ENCODE peak calls at places on chromosomes 2 and 18, in eight cellular contexts. One of them, this sample, is unnamed.
A peak's percentile ranks its signal among the peaks of the same experiment; 100 is the strongest.

GRCh38 chr18:11909597-11910026 is 1.5 kb upstream of the MPPE1 start:
- DNase-seq in ACHN: no peak
- DNase-seq in NCI-H1105: no peak
- DNase-seq in activated CD8-positive, alpha-beta memory T cell treated with anti-CD3 and anti-CD28 coated beads, Interleukin-2, amount 10 ng/mL, durations not matched to agents 7 days and 5 days: no peak
- DNase-seq in HCT116: no peak
- DNase-seq in hypothalamus: no peak
- DNase-seq in stimulated activated CD8-positive, alpha-beta memory T cell treated with anti-CD3 and anti-CD28 coated beads, Interleukin-2, amount 100 ng/mL, for 48 hours: no peak
- DNase-seq in adrenal gland: no peak
- DNase-seq in this sample: no peak

GRCh38 chr2:105732096-105732495 is 12.6 kb upstream of the NCK2 start:
- DNase-seq in ACHN: no peak
- DNase-seq in NCI-H1105: no peak
- DNase-seq in activated CD8-positive, alpha-beta memory T cell treated with anti-CD3 and anti-CD28 coated beads, Interleukin-2, amount 10 ng/mL, durations not matched to agents 7 days and 5 days: no peak
- DNase-seq in HCT116: no peak
- DNase-seq in hypothalamus: no peak
- DNase-seq in stimulated activated CD8-positive, alpha-beta memory T cell treated with anti-CD3 and anti-CD28 coated beads, Interleukin-2, amount 100 ng/mL, for 48 hours: no peak
- DNase-seq in adrenal gland: no peak
- DNase-seq in this sample: no peak

GRCh38 chr2:86174445-86174844 is 20.8 kb downstream of the IMMT start:
- DNase-seq in ACHN: no peak
- DNase-seq in NCI-H1105: no peak
- DNase-seq in activated CD8-positive, alpha-beta memory T cell treated with anti-CD3 and anti-CD28 coated beads, Interleukin-2, amount 10 ng/mL, durations not matched to agents 7 days and 5 days: no peak
- DNase-seq in HCT116: no peak
- DNase-seq in hypothalamus: no peak
- DNase-seq in stimulated activated CD8-positive, alpha-beta memory T cell treated with anti-CD3 and anti-CD28 coated beads, Interleukin-2, amount 100 ng/mL, for 48 hours: no peak
- DNase-seq in adrenal gland: no peak
- DNase-seq in this sample: no peak

GRCh38 chr2:47230418-47230817 is 75.3 kb upstream of the STPG4 start:
- DNase-seq in ACHN: no peak
- DNase-seq in NCI-H1105: no peak
- DNase-seq in activated CD8-positive, alpha-beta memory T cell treated with anti-CD3 and anti-CD28 coated beads, Interleukin-2, amount 10 ng/mL, durations not matched to agents 7 days and 5 days: no peak
- DNase-seq in HCT116: no peak
- DNase-seq in hypothalamus: peak; percentile 16
- DNase-seq in stimulated activated CD8-positive, alpha-beta memory T cell treated with anti-CD3 and anti-CD28 coated beads, Interleukin-2, amount 100 ng/mL, for 48 hours: no peak
- DNase-seq in adrenal gland: peak; percentile 44
- DNase-seq in this sample: no peak

GRCh38 chr2:176122633-176123482 is at the start of gene HOXD9:
- DNase-seq in ACHN: peak; percentile 83
- DNase-seq in NCI-H1105: peak; percentile 91
- DNase-seq in activated CD8-positive, alpha-beta memory T cell treated with anti-CD3 and anti-CD28 coated beads, Interleukin-2, amount 10 ng/mL, durations not matched to agents 7 days and 5 days: no peak
- DNase-seq in HCT116: no peak
- DNase-seq in hypothalamus: no peak
- DNase-seq in stimulated activated CD8-positive, alpha-beta memory T cell treated with anti-CD3 and anti-CD28 coated beads, Interleukin-2, amount 100 ng/mL, for 48 hours: no peak
- DNase-seq in adrenal gland: peak; percentile 82
- DNase-seq in this sample: no peak

GRCh38 chr2:85893428-85894258 is 4.9 kb upstream of the ST3GAL5 start:
- DNase-seq in ACHN: peak; percentile 31
- DNase-seq in NCI-H1105: no peak
- DNase-seq in activated CD8-positive, alpha-beta memory T cell treated with anti-CD3 and anti-CD28 coated beads, Interleukin-2, amount 10 ng/mL, durations not matched to agents 7 days and 5 days: no peak
- DNase-seq in HCT116: no peak
- DNase-seq in hypothalamus: no peak
- DNase-seq in stimulated activated CD8-positive, alpha-beta memory T cell treated with anti-CD3 and anti-CD28 coated beads, Interleukin-2, amount 100 ng/mL, for 48 hours: no peak
- DNase-seq in adrenal gland: no peak
- DNase-seq in this sample: no peak

GRCh38 chr18:8730080-8730827 is 24.9 kb downstream of the MTCL1 start:
- DNase-seq in ACHN: peak; percentile 80
- DNase-seq in NCI-H1105: no peak
- DNase-seq in activated CD8-positive, alpha-beta memory T cell treated with anti-CD3 and anti-CD28 coated beads, Interleukin-2, amount 10 ng/mL, durations not matched to agents 7 days and 5 days: no peak
- DNase-seq in HCT116: peak; percentile 74
- DNase-seq in hypothalamus: no peak
- DNase-seq in stimulated activated CD8-positive, alpha-beta memory T cell treated with anti-CD3 and anti-CD28 coated beads, Interleukin-2, amount 100 ng/mL, for 48 hours: no peak
- DNase-seq in adrenal gland: peak; percentile 58
- DNase-seq in this sample: no peak

GRCh38 chr18:6923220-6923619 is 193.7 kb downstream of the ARHGAP28 start:
- DNase-seq in ACHN: no peak
- DNase-seq in NCI-H1105: no peak
- DNase-seq in activated CD8-positive, alpha-beta memory T cell treated with anti-CD3 and anti-CD28 coated beads, Interleukin-2, amount 10 ng/mL, durations not matched to agents 7 days and 5 days: no peak
- DNase-seq in HCT116: no peak
- DNase-seq in hypothalamus: no peak
- DNase-seq in stimulated activated CD8-positive, alpha-beta memory T cell treated with anti-CD3 and anti-CD28 coated beads, Interleukin-2, amount 100 ng/mL, for 48 hours: no peak
- DNase-seq in adrenal gland: no peak
- DNase-seq in this sample: no peak

GRCh38 chr18:23155537-23155936 is 20.3 kb downstream of the CABLES1 start:
- DNase-seq in ACHN: no peak
- DNase-seq in NCI-H1105: no peak
- DNase-seq in activated CD8-positive, alpha-beta memory T cell treated with anti-CD3 and anti-CD28 coated beads, Interleukin-2, amount 10 ng/mL, durations not matched to agents 7 days and 5 days: no peak
- DNase-seq in HCT116: no peak
- DNase-seq in hypothalamus: no peak
- DNase-seq in stimulated activated CD8-positive, alpha-beta memory T cell treated with anti-CD3 and anti-CD28 coated beads, Interleukin-2, amount 100 ng/mL, for 48 hours: no peak
- DNase-seq in adrenal gland: no peak
- DNase-seq in this sample: no peak

GRCh38 chr2:72998724-72999123 is 72.8 kb downstream of the SFXN5 start:
- DNase-seq in ACHN: no peak
- DNase-seq in NCI-H1105: no peak
- DNase-seq in activated CD8-positive, alpha-beta memory T cell treated with anti-CD3 and anti-CD28 coated beads, Interleukin-2, amount 10 ng/mL, durations not matched to agents 7 days and 5 days: no peak
- DNase-seq in HCT116: no peak
- DNase-seq in hypothalamus: no peak
- DNase-seq in stimulated activated CD8-positive, alpha-beta memory T cell treated with anti-CD3 and anti-CD28 coated beads, Interleukin-2, amount 100 ng/mL, for 48 hours: no peak
- DNase-seq in adrenal gland: no peak
- DNase-seq in this sample: no peak

GRCh38 chr18:46199515-46200147 is 95.4 kb downstream of the HAUS1 start:
- DNase-seq in ACHN: no peak
- DNase-seq in NCI-H1105: no peak
- DNase-seq in activated CD8-positive, alpha-beta memory T cell treated with anti-CD3 and anti-CD28 coated beads, Interleukin-2, amount 10 ng/mL, durations not matched to agents 7 days and 5 days: no peak
- DNase-seq in HCT116: peak; percentile 16
- DNase-seq in hypothalamus: no peak
- DNase-seq in stimulated activated CD8-positive, alpha-beta memory T cell treated with anti-CD3 and anti-CD28 coated beads, Interleukin-2, amount 100 ng/mL, for 48 hours: no peak
- DNase-seq in adrenal gland: no peak
- DNase-seq in this sample: no peak

GRCh38 chr18:14963246-14963645 is 215.3 kb downstream of the ANKRD30B start:
- DNase-seq in ACHN: no peak
- DNase-seq in NCI-H1105: no peak
- DNase-seq in activated CD8-positive, alpha-beta memory T cell treated with anti-CD3 and anti-CD28 coated beads, Interleukin-2, amount 10 ng/mL, durations not matched to agents 7 days and 5 days: no peak
- DNase-seq in HCT116: no peak
- DNase-seq in hypothalamus: no peak
- DNase-seq in stimulated activated CD8-positive, alpha-beta memory T cell treated with anti-CD3 and anti-CD28 coated beads, Interleukin-2, amount 100 ng/mL, for 48 hours: no peak
- DNase-seq in adrenal gland: no peak
- DNase-seq in this sample: no peak

GRCh38 chr2:127612111-127612822 is 33.7 kb upstream of the GPR17 start:
- DNase-seq in ACHN: no peak
- DNase-seq in NCI-H1105: no peak
- DNase-seq in activated CD8-positive, alpha-beta memory T cell treated with anti-CD3 and anti-CD28 coated beads, Interleukin-2, amount 10 ng/mL, durations not matched to agents 7 days and 5 days: no peak
- DNase-seq in HCT116: no peak
- DNase-seq in hypothalamus: no peak
- DNase-seq in stimulated activated CD8-positive, alpha-beta memory T cell treated with anti-CD3 and anti-CD28 coated beads, Interleukin-2, amount 100 ng/mL, for 48 hours: no peak
- DNase-seq in adrenal gland: no peak
- DNase-seq in this sample: peak; percentile 76

GRCh38 chr2:55391615-55392242 is 27.9 kb downstream of the CCDC88A start:
- DNase-seq in ACHN: no peak
- DNase-seq in NCI-H1105: no peak
- DNase-seq in activated CD8-positive, alpha-beta memory T cell treated with anti-CD3 and anti-CD28 coated beads, Interleukin-2, amount 10 ng/mL, durations not matched to agents 7 days and 5 days: no peak
- DNase-seq in HCT116: no peak
- DNase-seq in hypothalamus: no peak
- DNase-seq in stimulated activated CD8-positive, alpha-beta memory T cell treated with anti-CD3 and anti-CD28 coated beads, Interleukin-2, amount 100 ng/mL, for 48 hours: no peak
- DNase-seq in adrenal gland: no peak
- DNase-seq in this sample: no peak

GRCh38 chr2:238655974-238656722 is 191.7 kb upstream of the TWIST2 start:
- DNase-seq in ACHN: no peak
- DNase-seq in NCI-H1105: no peak
- DNase-seq in activated CD8-positive, alpha-beta memory T cell treated with anti-CD3 and anti-CD28 coated beads, Interleukin-2, amount 10 ng/mL, durations not matched to agents 7 days and 5 days: peak; percentile 16
- DNase-seq in HCT116: no peak
- DNase-seq in hypothalamus: no peak
- DNase-seq in stimulated activated CD8-positive, alpha-beta memory T cell treated with anti-CD3 and anti-CD28 coated beads, Interleukin-2, amount 100 ng/mL, for 48 hours: no peak
- DNase-seq in adrenal gland: no peak
- DNase-seq in this sample: peak; percentile 60

GRCh38 chr18:48409591-48410094 is 460 bp upstream of the ZBTB7C start:
- DNase-seq in ACHN: no peak
- DNase-seq in NCI-H1105: peak; percentile 21
- DNase-seq in activated CD8-positive, alpha-beta memory T cell treated with anti-CD3 and anti-CD28 coated beads, Interleukin-2, amount 10 ng/mL, durations not matched to agents 7 days and 5 days: no peak
- DNase-seq in HCT116: no peak
- DNase-seq in hypothalamus: peak; percentile 53
- DNase-seq in stimulated activated CD8-positive, alpha-beta memory T cell treated with anti-CD3 and anti-CD28 coated beads, Interleukin-2, amount 100 ng/mL, for 48 hours: no peak
- DNase-seq in adrenal gland: peak; percentile 73
- DNase-seq in this sample: no peak

GRCh38 chr2:71829008-71829407 is 318.7 kb downstream of the CYP26B1 start:
- DNase-seq in ACHN: no peak
- DNase-seq in NCI-H1105: no peak
- DNase-seq in activated CD8-positive, alpha-beta memory T cell treated with anti-CD3 and anti-CD28 coated beads, Interleukin-2, amount 10 ng/mL, durations not matched to agents 7 days and 5 days: no peak
- DNase-seq in HCT116: no peak
- DNase-seq in hypothalamus: no peak
- DNase-seq in stimulated activated CD8-positive, alpha-beta memory T cell treated with anti-CD3 and anti-CD28 coated beads, Interleukin-2, amount 100 ng/mL, for 48 hours: no peak
- DNase-seq in adrenal gland: no peak
- DNase-seq in this sample: no peak

GRCh38 chr2:18701981-18702380 is 112.6 kb upstream of the NT5C1B start:
- DNase-seq in ACHN: no peak
- DNase-seq in NCI-H1105: no peak
- DNase-seq in activated CD8-positive, alpha-beta memory T cell treated with anti-CD3 and anti-CD28 coated beads, Interleukin-2, amount 10 ng/mL, durations not matched to agents 7 days and 5 days: no peak
- DNase-seq in HCT116: no peak
- DNase-seq in hypothalamus: no peak
- DNase-seq in stimulated activated CD8-positive, alpha-beta memory T cell treated with anti-CD3 and anti-CD28 coated beads, Interleukin-2, amount 100 ng/mL, for 48 hours: no peak
- DNase-seq in adrenal gland: no peak
- DNase-seq in this sample: no peak

GRCh38 chr2:240820014-240820606 is at the start of gene KIF1A:
- DNase-seq in ACHN: no peak
- DNase-seq in NCI-H1105: peak; percentile 88
- DNase-seq in activated CD8-positive, alpha-beta memory T cell treated with anti-CD3 and anti-CD28 coated beads, Interleukin-2, amount 10 ng/mL, durations not matched to agents 7 days and 5 days: no peak
- DNase-seq in HCT116: no peak
- DNase-seq in hypothalamus: peak; percentile 90
- DNase-seq in stimulated activated CD8-positive, alpha-beta memory T cell treated with anti-CD3 and anti-CD28 coated beads, Interleukin-2, amount 100 ng/mL, for 48 hours: no peak
- DNase-seq in adrenal gland: peak; percentile 58
- DNase-seq in this sample: peak; percentile 81

GRCh38 chr2:212271583-212271982 is 267.0 kb downstream of the ERBB4 start:
- DNase-seq in ACHN: no peak
- DNase-seq in NCI-H1105: no peak
- DNase-seq in activated CD8-positive, alpha-beta memory T cell treated with anti-CD3 and anti-CD28 coated beads, Interleukin-2, amount 10 ng/mL, durations not matched to agents 7 days and 5 days: no peak
- DNase-seq in HCT116: no peak
- DNase-seq in hypothalamus: no peak
- DNase-seq in stimulated activated CD8-positive, alpha-beta memory T cell treated with anti-CD3 and anti-CD28 coated beads, Interleukin-2, amount 100 ng/mL, for 48 hours: no peak
- DNase-seq in adrenal gland: no peak
- DNase-seq in this sample: no peak

GRCh38 chr2:14756981-14757657 is 124.6 kb downstream of the LRATD1 start:
- DNase-seq in ACHN: peak; percentile 75
- DNase-seq in NCI-H1105: no peak
- DNase-seq in activated CD8-positive, alpha-beta memory T cell treated with anti-CD3 and anti-CD28 coated beads, Interleukin-2, amount 10 ng/mL, durations not matched to agents 7 days and 5 days: no peak
- DNase-seq in HCT116: no peak
- DNase-seq in hypothalamus: no peak
- DNase-seq in stimulated activated CD8-positive, alpha-beta memory T cell treated with anti-CD3 and anti-CD28 coated beads, Interleukin-2, amount 100 ng/mL, for 48 hours: no peak
- DNase-seq in adrenal gland: no peak
- DNase-seq in this sample: no peak

GRCh38 chr2:170298861-170299429 is 121.0 kb downstream of the MYO3B start:
- DNase-seq in ACHN: no peak
- DNase-seq in NCI-H1105: no peak
- DNase-seq in activated CD8-positive, alpha-beta memory T cell treated with anti-CD3 and anti-CD28 coated beads, Interleukin-2, amount 10 ng/mL, durations not matched to agents 7 days and 5 days: no peak
- DNase-seq in HCT116: no peak
- DNase-seq in hypothalamus: no peak
- DNase-seq in stimulated activated CD8-positive, alpha-beta memory T cell treated with anti-CD3 and anti-CD28 coated beads, Interleukin-2, amount 100 ng/mL, for 48 hours: no peak
- DNase-seq in adrenal gland: no peak
- DNase-seq in this sample: no peak

GRCh38 chr2:8115451-8115850 is 566.4 kb upstream of the ID2 start:
- DNase-seq in ACHN: no peak
- DNase-seq in NCI-H1105: no peak
- DNase-seq in activated CD8-positive, alpha-beta memory T cell treated with anti-CD3 and anti-CD28 coated beads, Interleukin-2, amount 10 ng/mL, durations not matched to agents 7 days and 5 days: no peak
- DNase-seq in HCT116: no peak
- DNase-seq in hypothalamus: no peak
- DNase-seq in stimulated activated CD8-positive, alpha-beta memory T cell treated with anti-CD3 and anti-CD28 coated beads, Interleukin-2, amount 100 ng/mL, for 48 hours: no peak
- DNase-seq in adrenal gland: no peak
- DNase-seq in this sample: no peak

GRCh38 chr2:239934571-239935171 is 90.5 kb downstream of the NDUFA10 start:
- DNase-seq in ACHN: peak; percentile 51
- DNase-seq in NCI-H1105: no peak
- DNase-seq in activated CD8-positive, alpha-beta memory T cell treated with anti-CD3 and anti-CD28 coated beads, Interleukin-2, amount 10 ng/mL, durations not matched to agents 7 days and 5 days: peak; percentile 73
- DNase-seq in HCT116: peak; percentile 38
- DNase-seq in hypothalamus: peak; percentile 23
- DNase-seq in stimulated activated CD8-positive, alpha-beta memory T cell treated with anti-CD3 and anti-CD28 coated beads, Interleukin-2, amount 100 ng/mL, for 48 hours: peak; percentile 49
- DNase-seq in adrenal gland: peak; percentile 64
- DNase-seq in this sample: peak; percentile 73

GRCh38 chr2:109615637-109616144 is 1.5 kb downstream of the SOWAHC start:
- DNase-seq in ACHN: no peak
- DNase-seq in NCI-H1105: no peak
- DNase-seq in activated CD8-positive, alpha-beta memory T cell treated with anti-CD3 and anti-CD28 coated beads, Interleukin-2, amount 10 ng/mL, durations not matched to agents 7 days and 5 days: no peak
- DNase-seq in HCT116: no peak
- DNase-seq in hypothalamus: no peak
- DNase-seq in stimulated activated CD8-positive, alpha-beta memory T cell treated with anti-CD3 and anti-CD28 coated beads, Interleukin-2, amount 100 ng/mL, for 48 hours: no peak
- DNase-seq in adrenal gland: no peak
- DNase-seq in this sample: no peak

GRCh38 chr2:227488045-227488444 is 16.1 kb downstream of the AGFG1 start:
- DNase-seq in ACHN: no peak
- DNase-seq in NCI-H1105: no peak
- DNase-seq in activated CD8-positive, alpha-beta memory T cell treated with anti-CD3 and anti-CD28 coated beads, Interleukin-2, amount 10 ng/mL, durations not matched to agents 7 days and 5 days: no peak
- DNase-seq in HCT116: no peak
- DNase-seq in hypothalamus: no peak
- DNase-seq in stimulated activated CD8-positive, alpha-beta memory T cell treated with anti-CD3 and anti-CD28 coated beads, Interleukin-2, amount 100 ng/mL, for 48 hours: no peak
- DNase-seq in adrenal gland: no peak
- DNase-seq in this sample: no peak

GRCh38 chr2:46315103-46315890 is 18.1 kb downstream of the EPAS1 start:
- DNase-seq in ACHN: peak; percentile 94
- DNase-seq in NCI-H1105: no peak
- DNase-seq in activated CD8-positive, alpha-beta memory T cell treated with anti-CD3 and anti-CD28 coated beads, Interleukin-2, amount 10 ng/mL, durations not matched to agents 7 days and 5 days: no peak
- DNase-seq in HCT116: peak; percentile 52
- DNase-seq in hypothalamus: no peak
- DNase-seq in stimulated activated CD8-positive, alpha-beta memory T cell treated with anti-CD3 and anti-CD28 coated beads, Interleukin-2, amount 100 ng/mL, for 48 hours: no peak
- DNase-seq in adrenal gland: peak; percentile 85
- DNase-seq in this sample: no peak

GRCh38 chr2:239874636-239875356 is 150.3 kb downstream of the NDUFA10 start:
- DNase-seq in ACHN: no peak
- DNase-seq in NCI-H1105: no peak
- DNase-seq in activated CD8-positive, alpha-beta memory T cell treated with anti-CD3 and anti-CD28 coated beads, Interleukin-2, amount 10 ng/mL, durations not matched to agents 7 days and 5 days: peak; percentile 8
- DNase-seq in HCT116: no peak
- DNase-seq in hypothalamus: no peak
- DNase-seq in stimulated activated CD8-positive, alpha-beta memory T cell treated with anti-CD3 and anti-CD28 coated beads, Interleukin-2, amount 100 ng/mL, for 48 hours: no peak
- DNase-seq in adrenal gland: peak; percentile 4
- DNase-seq in this sample: peak; percentile 66